ENCODE peak calls at places on chromosome 4, in six cellular contexts. E is NCI-H526, K is pulmonary artery endothelial cell, W is NB4, V is Kasumi-1, S is progenitor cell of endocrine pancreas. R is an unnamed sample.

GRCh38 chr4:1563768-1564485 is 120.2 kb downstream of the FAM53A start:
- DNase-seq in E (peak; percentile 39), K (no peak), W (no peak), V (no peak), S (no peak), R (no peak)

GRCh38 chr4:13670456-13671150 is 43.1 kb upstream of the BOD1L1 start:
- DNase-seq in E (no peak), K (no peak), W (no peak), V (no peak), S (no peak), R (peak; percentile 21)

GRCh38 chr4:10171055-10171454 is 54.5 kb upstream of the WDR1 start:
- DNase-seq in E (no peak), K (no peak), W (peak; percentile 20), V (no peak), S (no peak), R (no peak)

GRCh38 chr4:99808260-99808857 is 8.3 kb upstream of the DAPP1 start:
- DNase-seq in E (peak; percentile 54), K (no peak), W (peak; percentile 72), V (peak; percentile 86), S (peak; percentile 52), R (peak; percentile 63)

GRCh38 chr4:87823741-87824140 is 9.0 kb upstream of the MEPE start:
- DNase-seq in E (no peak), K (no peak), W (no peak), V (no peak), S (no peak), R (no peak)

GRCh38 chr4:134215636-134216340 is 14.2 kb upstream of the PABPC4L start:
- DNase-seq in E (no peak), K (no peak), W (no peak), V (no peak), S (no peak), R (no peak)

GRCh38 chr4:109861941-109862340 is 14.0 kb downstream of the LRIT3 start:
- DNase-seq in E (no peak), K (no peak), W (no peak), V (no peak), S (no peak), R (no peak)

GRCh38 chr4:16437836-16438235 is 211.6 kb upstream of the TAPT1 start:
- DNase-seq in E (no peak), K (no peak), W (no peak), V (no peak), S (no peak), R (no peak)

GRCh38 chr4:102500371-102501175 is 586 bp upstream of the NFKB1 start:
- DNase-seq in E (peak; percentile 42), K (no peak), W (peak; percentile 58), V (peak; percentile 48), S (peak; percentile 43), R (peak; percentile 55)

GRCh38 chr4:180909279-180909678 is 1333.9 kb upstream of the TENM3 start:
- DNase-seq in E (peak; percentile 24), K (no peak), W (peak; percentile 22), V (peak; percentile 10), S (no peak), R (no peak)

GRCh38 chr4:39464886-39465501 is 6.1 kb downstream of the LIAS start:
- DNase-seq in E (peak; percentile 0), K (no peak), W (peak; percentile 76), V (peak; percentile 93), S (no peak), R (peak; percentile 87)

GRCh38 chr4:122218762-122219161 is 66.6 kb downstream of the BLTP1 start:
- DNase-seq in E (peak; percentile 3), K (no peak), W (no peak), V (peak; percentile 30), S (no peak), R (peak; percentile 4)

R was measured in lung microvascular endothelial cell.